ENCODE peak calls at places on chromosomes 13 and 19, in nine cellular contexts. H, C, G, R, L, P, U, S and T are unnamed samples.
A peak's percentile ranks its signal among the peaks of the same experiment; 100 is the strongest.

GRCh38 chr19:4738734-4739133 is 15.1 kb upstream of the DPP9 start:
- DNase-seq in R (no peak), G (no peak), P (no peak), H (no peak), U (no peak), S (no peak), L (no peak), C (no peak), T (no peak)

GRCh38 chr13:114035583-114036501 is 62.0 kb upstream of the C13orf46 start:
- DNase-seq in S (no peak), R (no peak), L (no peak), H (no peak), P (no peak), U (no peak), C (no peak), G (no peak), T (no peak)

GRCh38 chr19:32662186-32662585 is 12.8 kb downstream of the ANKRD27 start:
- DNase-seq in U (no peak), H (no peak), C (no peak), R (no peak), P (no peak), S (peak; percentile 30), G (no peak), L (no peak), T (no peak)

GRCh38 chr19:16111909-16112752 is 442 bp downstream of the RAB8A start:
- DNase-seq in H (no peak), P (no peak), S (no peak), G (no peak), R (no peak), U (no peak), L (no peak), C (no peak), T (no peak)

GRCh38 chr19:22331521-22331920 is 45.3 kb downstream of the ZNF729 start:
- DNase-seq in U (no peak), G (no peak), P (no peak), H (no peak), S (no peak), L (no peak), C (no peak), R (no peak), T (no peak)

GRCh38 chr13:60970736-60971135 is 444.9 kb downstream of the PCDH20 start:
- DNase-seq in C (no peak), G (no peak), L (no peak), P (no peak), H (no peak), R (no peak), U (no peak), S (no peak), T (no peak)

GRCh38 chr19:10105241-10106099 is 692 bp upstream of the PPAN start:
- DNase-seq in L (no peak), U (no peak), R (peak; percentile 69), C (no peak), G (peak; percentile 64), P (no peak), S (no peak), H (no peak), T (no peak)

GRCh38 chr19:41265376-41266153 is 1.4 kb downstream of the HNRNPUL1 start:
- DNase-seq in P (peak; percentile 37), G (no peak), L (no peak), S (no peak), H (no peak), R (no peak), U (no peak), C (no peak), T (no peak)

GRCh38 chr19:873084-874019 is 13.9 kb downstream of the CFD start:
- DNase-seq in L (peak; percentile 63), R (peak; percentile 54), G (peak; percentile 76), S (no peak), P (peak; percentile 87), U (no peak), C (no peak), H (no peak), T (no peak)

GRCh38 chr19:55220525-55220924 is 8.0 kb downstream of the TMEM86B start:
- DNase-seq in P (no peak), C (no peak), H (no peak), G (no peak), R (no peak), S (no peak), U (no peak), L (no peak), T (no peak)

GRCh38 chr13:86002921-86003488 is 203.8 kb upstream of the SLITRK6 start:
- DNase-seq in G (no peak), H (peak; percentile 83), P (no peak), S (peak; percentile 13), U (no peak), L (no peak), R (no peak), C (no peak), T (no peak)

GRCh38 chr13:20714563-20715339 is 11.3 kb downstream of the IL17D start:
- DNase-seq in C (no peak), U (peak; percentile 46), H (no peak), P (no peak), G (no peak), L (no peak), S (no peak), R (no peak), T (no peak)

GRCh38 chr13:31046711-31047279 is 114.3 kb downstream of the TEX26 start:
- DNase-seq in P (no peak), S (no peak), L (no peak), R (no peak), U (no peak), G (no peak), C (no peak), H (peak; percentile 65), T (no peak)

GRCh38 chr19:30387311-30388115 is 15.3 kb downstream of the ZNF536 start:
- DNase-seq in S (no peak), G (no peak), P (no peak), U (no peak), H (no peak), L (no peak), C (no peak), R (no peak), T (no peak)

GRCh38 chr13:49938921-49939320 is 2.8 kb upstream of the SPRYD7 start:
- DNase-seq in G (no peak), L (no peak), C (no peak), H (no peak), S (no peak), U (no peak), P (no peak), R (no peak), T (no peak)

GRCh38 chr19:47155141-47155540 is 24.5 kb downstream of the SAE1 start:
- DNase-seq in H (no peak), C (no peak), S (no peak), G (no peak), U (no peak), L (no peak), P (no peak), R (no peak), T (no peak)

GRCh38 chr19:38801359-38802095 is 11.2 kb downstream of the LGALS4 start:
- DNase-seq in P (no peak), R (no peak), U (no peak), S (no peak), C (no peak), L (no peak), G (no peak), H (no peak), T (no peak)

GRCh38 chr19:18633321-18633720 is 3.5 kb upstream of the KLHL26 start:
- DNase-seq in S (no peak), R (no peak), P (no peak), H (no peak), U (no peak), G (no peak), C (no peak), L (no peak), T (no peak)

GRCh38 chr13:73477441-73477840 is 418.6 kb downstream of the KLF5 start:
- DNase-seq in C (no peak), S (no peak), U (no peak), R (no peak), G (no peak), P (no peak), H (no peak), L (no peak), T (no peak)

GRCh38 chr19:49716154-49716553 is 25.2 kb downstream of the CPT1C start:
- DNase-seq in S (no peak), G (no peak), C (no peak), H (no peak), R (no peak), U (no peak), P (no peak), L (no peak), T (no peak)

GRCh38 chr13:103788061-103788652 is 721.9 kb upstream of the SLC10A2 start:
- DNase-seq in L (no peak), U (no peak), S (no peak), P (no peak), R (no peak), C (no peak), H (no peak), G (no peak), T (no peak)

GRCh38 chr19:55149078-55150003 is at the start of gene TNNT1:
- DNase-seq in L (no peak), S (no peak), P (peak; percentile 6), H (no peak), U (no peak), C (no peak), R (no peak), G (no peak), T (no peak)